ENCODE peak calls at places on chromosomes 6 and 20, in five cellular contexts. B is activated CD8-positive, alpha-beta memory T cell treated with anti-CD3 and anti-CD28 coated beads for 48 hours; H is activated naive CD8-positive, alpha-beta T cell treated with anti-CD3 and anti-CD28 coated beads for 36 hours; L is ureter; A is RWPE1. I is an unnamed sample.

GRCh38 chr20:50113420-50114224 is 672 bp upstream of the UBE2V1 start:
- DNase-seq in L (no peak), H (no peak), B (no peak), A (no peak), I (no peak)

GRCh38 chr6:111841822-111842221 is 31.4 kb downstream of the FYN start:
- DNase-seq in H (no peak), B (no peak), A (no peak), L (no peak), I (no peak)

GRCh38 chr20:25285091-25285647 is 37.3 kb downstream of the PYGB start:
- DNase-seq in H (no peak), A (no peak), B (no peak), L (peak), I (no peak)

GRCh38 chr6:5764401-5764955 is 242.2 kb downstream of the NRN1 start:
- DNase-seq in A (no peak), B (no peak), L (no peak), H (no peak), I (no peak)

GRCh38 chr6:150140236-150140969 is 2.4 kb upstream of the PPP1R14C start:
- DNase-seq in L (no peak), H (no peak), A (no peak), B (no peak), I (no peak)

GRCh38 chr6:21827425-21828192 is 234.1 kb downstream of the SOX4 start:
- DNase-seq in L (no peak), A (no peak), H (no peak), B (no peak), I (no peak)

GRCh38 chr6:94736231-94736630 is 841.1 kb upstream of the MANEA start:
- DNase-seq in B (no peak), H (no peak), L (no peak), A (no peak), I (no peak)

GRCh38 chr6:7960141-7960540 is 49.6 kb upstream of the TXNDC5 start:
- DNase-seq in A (no peak), B (no peak), H (no peak), L (no peak), I (no peak)

GRCh38 chr6:96967957-96968871 is 43.7 kb downstream of the KLHL32 start:
- DNase-seq in H (no peak), B (no peak), L (no peak), A (no peak), I (no peak)

GRCh38 chr6:14966111-14966901 is 279.6 kb upstream of the JARID2 start:
- DNase-seq in A (no peak), L (no peak), H (no peak), B (no peak), I (no peak)

GRCh38 chr6:32194388-32194787 is 1.9 kb upstream of the GPSM3 start:
- DNase-seq in L (no peak), B (no peak), H (no peak), A (no peak), I (no peak)

GRCh38 chr6:18741741-18742140 is 354.6 kb downstream of the RNF144B start:
- DNase-seq in B (no peak), A (no peak), H (no peak), L (no peak), I (no peak)

GRCh38 chr6:16486661-16487060 is 248.3 kb downstream of the GMPR start:
- DNase-seq in H (peak), B (no peak), L (no peak), A (no peak), I (no peak)

GRCh38 chr20:36745234-36745926 is 510 bp downstream of the NDRG3 start:
- DNase-seq in B (peak), A (no peak), H (no peak), L (no peak), I (no peak)

GRCh38 chr6:30887901-30888300 is 3.6 kb downstream of the DDR1 start:
- DNase-seq in B (no peak), A (no peak), L (no peak), H (no peak), I (no peak)

GRCh38 chr20:50274570-50275430 is 84.2 kb downstream of the CEBPB start:
- DNase-seq in L (no peak), H (no peak), A (no peak), B (no peak), I (no peak)

GRCh38 chr6:108005961-108006360 is 48.0 kb upstream of the SEC63 start:
- DNase-seq in H (no peak), A (no peak), L (no peak), B (no peak), I (no peak)

GRCh38 chr6:41428995-41429417 is 93.6 kb downstream of the NCR2 start:
- DNase-seq in B (no peak), L (peak), A (no peak), H (peak), I (no peak)

GRCh38 chr6:32868257-32868788 is 14.3 kb downstream of the PSMB9 start:
- DNase-seq in L (peak), H (peak), B (peak), A (peak), I (no peak)

GRCh38 chr20:1336699-1337387 is 7.9 kb upstream of the SDCBP2 start:
- DNase-seq in H (no peak), B (no peak), L (peak), A (no peak), I (no peak)

GRCh38 chr20:52490715-52491430 is 299.3 kb upstream of the ZFP64 start:
- DNase-seq in A (peak), H (no peak), B (no peak), L (no peak), I (no peak)

GRCh38 chr6:169575365-169575764 is 126.5 kb downstream of the WDR27 start:
- DNase-seq in A (no peak), H (no peak), B (no peak), L (no peak), I (no peak)

GRCh38 chr6:127103482-127103881 is 15.0 kb upstream of the RSPO3 start:
- DNase-seq in H (no peak), B (no peak), A (no peak), L (no peak), I (no peak)

GRCh38 chr20:4041748-4042411 is 26.5 kb upstream of the RNF24 start:
- DNase-seq in H (no peak), L (peak), B (no peak), A (peak), I (no peak)

GRCh38 chr6:85092224-85092623 is 327.8 kb upstream of the TBX18 start:
- DNase-seq in L (no peak), H (no peak), A (no peak), B (no peak), I (no peak)

GRCh38 chr6:51398064-51398740 is 579.5 kb downstream of the TFAP2B start:
- DNase-seq in L (no peak), A (no peak), B (no peak), H (no peak), I (no peak)

GRCh38 chr6:151142676-151143075 is 97.1 kb upstream of the AKAP12 start:
- DNase-seq in H (no peak), L (no peak), B (no peak), A (no peak), I (no peak)

GRCh38 chr6:113122060-113122459 is 735.1 kb upstream of the MARCKS start:
- DNase-seq in L (no peak), H (no peak), A (peak), B (no peak), I (no peak)

GRCh38 chr6:69907981-69908498 is 41.7 kb downstream of the COL19A1 start:
- DNase-seq in B (no peak), A (no peak), L (no peak), H (no peak), I (no peak)

GRCh38 chr6:143555071-143555492 is 43.6 kb upstream of the FUCA2 start:
- DNase-seq in A (no peak), B (no peak), H (no peak), L (no peak), I (no peak)

GRCh38 chr20:47455133-47456040 is 46.3 kb upstream of the NCOA3 start:
- DNase-seq in L (no peak), A (no peak), B (no peak), H (no peak), I (no peak)

GRCh38 chr6:132228894-132229293 is 172.4 kb downstream of the MOXD1 start:
- DNase-seq in H (no peak), L (no peak), A (no peak), B (no peak), I (no peak)

GRCh38 chr6:40732878-40733277 is 145.7 kb upstream of the LRFN2 start:
- DNase-seq in L (no peak), H (no peak), A (no peak), B (no peak), I (no peak)

GRCh38 chr6:33212857-33213165 is 4.5 kb downstream of the RING1 start:
- DNase-seq in L (no peak), H (no peak), A (no peak), B (no peak), I (no peak)

I was measured in GOT3.